ENCODE peak calls at places on chromosomes 4 and X, in ten cellular contexts. A, V, G, Q, U, E, M, C, Y and L are unnamed samples.

GRCh38 chr4:71595576-71596108 is 188.2 kb downstream of the GC start:
- DNase-seq in A (peak; percentile 1), V (peak; percentile 14), G (no peak), Q (no peak), U (peak; percentile 10), E (no peak), M (peak; percentile 20), C (peak; percentile 31), Y (no peak), L (no peak)

GRCh38 chrX:87900320-87900908 is 382.8 kb downstream of the KLHL4 start:
- DNase-seq in A (no peak), V (no peak), G (no peak), Q (no peak), U (no peak), E (no peak), M (no peak), C (no peak), Y (no peak), L (no peak)

GRCh38 chr4:124555959-124556358 is 156.6 kb downstream of the ANKRD50 start:
- DNase-seq in A (no peak), V (no peak), G (no peak), Q (no peak), U (no peak), E (no peak), M (no peak), C (no peak), Y (no peak), L (no peak)

GRCh38 chr4:52575406-52575805 is 83.7 kb downstream of the USP46 start:
- DNase-seq in A (no peak), V (no peak), G (no peak), Q (no peak), U (no peak), E (no peak), M (no peak), C (no peak), Y (no peak), L (no peak)

GRCh38 chr4:185920691-185921260 is 108.8 kb upstream of the SORBS2 start:
- DNase-seq in A (no peak), V (no peak), G (no peak), Q (no peak), U (no peak), E (no peak), M (no peak), C (no peak), Y (no peak), L (no peak)

GRCh38 chr4:155241664-155242063 is 33.2 kb downstream of the NPY2R start:
- DNase-seq in A (no peak), V (no peak), G (no peak), Q (no peak), U (no peak), E (no peak), M (no peak), C (no peak), Y (no peak), L (no peak)

GRCh38 chr4:167838686-167839085 is 253.7 kb upstream of the ANXA10 start:
- DNase-seq in A (no peak), V (no peak), G (no peak), Q (no peak), U (peak; percentile 32), E (no peak), M (no peak), C (no peak), Y (no peak), L (no peak)

GRCh38 chr4:138014664-138015288 is 227.4 kb downstream of the SLC7A11 start:
- DNase-seq in A (no peak), V (no peak), G (no peak), Q (no peak), U (no peak), E (no peak), M (no peak), C (no peak), Y (no peak), L (no peak)

GRCh38 chr4:153211986-153212720 is 7.9 kb downstream of the TRIM2 start:
- DNase-seq in A (no peak), V (peak; percentile 80), G (no peak), Q (peak; percentile 40), U (peak; percentile 76), E (no peak), M (no peak), C (no peak), Y (no peak), L (no peak)

GRCh38 chr4:20253799-20254409 is 2.2 kb downstream of the SLIT2 start:
- DNase-seq in A (peak; percentile 26), V (peak; percentile 58), G (peak; percentile 12), Q (no peak), U (peak; percentile 32), E (no peak), M (no peak), C (peak; percentile 96), Y (peak; percentile 30), L (no peak)

DNA sequence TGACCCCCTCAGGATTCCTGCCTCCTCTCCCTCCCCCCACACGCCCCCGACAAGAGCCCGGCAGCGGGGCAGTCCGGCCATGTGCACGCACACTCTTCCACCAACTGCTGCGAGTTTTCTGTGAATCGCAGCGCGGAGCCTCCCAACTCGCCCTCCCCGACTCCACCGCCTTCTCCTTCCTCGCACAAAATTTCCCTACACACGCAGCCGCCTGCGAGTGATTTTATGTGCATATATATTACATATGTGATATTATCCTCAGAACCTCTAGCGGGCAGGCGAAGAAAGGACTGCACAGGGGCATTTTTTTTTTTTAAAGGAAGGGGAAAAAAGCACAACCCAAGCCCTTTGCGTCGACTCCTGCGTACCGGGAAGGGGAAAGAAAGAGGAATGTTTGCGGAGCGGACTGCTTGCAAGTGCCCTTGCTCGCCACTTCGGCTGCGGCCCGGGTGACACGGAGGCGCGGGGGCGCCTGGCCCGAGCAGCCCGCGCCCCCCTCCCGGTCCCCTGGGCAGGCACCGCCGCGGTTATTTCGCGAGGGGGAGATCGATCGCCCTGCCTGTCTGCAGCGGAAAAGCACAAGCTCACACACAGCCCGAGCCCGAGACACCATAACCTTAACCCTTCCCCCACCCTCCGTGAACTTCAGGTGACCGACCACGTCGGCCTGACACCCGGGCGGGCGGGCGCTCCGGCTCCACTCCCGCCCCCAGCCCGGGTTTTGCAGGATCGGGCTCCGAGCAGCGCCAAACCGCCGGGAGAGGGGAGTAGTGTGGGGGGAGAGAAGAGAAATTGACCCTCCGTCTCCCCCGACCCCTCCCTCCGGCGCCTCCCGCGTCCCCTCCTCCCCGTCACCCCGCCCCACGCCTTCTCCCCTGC is 2.2 kb downstream of the ZNF827 start:
- DNase-seq in A (peak; percentile 81), V (peak; percentile 77), G (peak; percentile 75), Q (peak; percentile 65), U (peak; percentile 74), E (peak; percentile 74), M (peak; percentile 51), C (peak; percentile 94), Y (peak; percentile 75), L (peak; percentile 45)
- TF ChIP-seq CTCF in A (no peak), V (peak; percentile 42), G (peak; percentile 24), Q (peak; percentile 53), U (peak; percentile 39), E (peak; percentile 25), M (peak; percentile 40), C (peak; percentile 40), Y (peak; percentile 16), L (peak; percentile 51)

GRCh38 chr4:72983706-72984105 is 85.8 kb downstream of the COX18 start:
- DNase-seq in A (no peak), V (no peak), G (no peak), Q (no peak), U (no peak), E (no peak), M (no peak), C (no peak), Y (no peak), L (no peak)
- TF ChIP-seq CTCF in A (no peak), V (no peak), G (no peak), Q (no peak), U (no peak), E (no peak), M (no peak), C (no peak), Y (no peak), L (no peak)

GRCh38 chr4:76088719-76089118 is 14.2 kb downstream of the ART3 start:
- DNase-seq in A (no peak), V (no peak), G (no peak), Q (no peak), U (no peak), E (no peak), M (no peak), C (no peak), Y (no peak), L (no peak)

GRCh38 chr4:76083386-76083785 is 8.9 kb downstream of the ART3 start:
- DNase-seq in A (no peak), V (no peak), G (no peak), Q (no peak), U (no peak), E (no peak), M (no peak), C (no peak), Y (no peak), L (no peak)

GRCh38 chr4:76090241-76090691 is 15.8 kb downstream of the ART3 start:
- DNase-seq in A (no peak), V (peak; percentile 94), G (no peak), Q (peak; percentile 95), U (peak; percentile 90), E (peak; percentile 22), M (peak; percentile 75), C (peak; percentile 18), Y (no peak), L (no peak)

GRCh38 chr4:76084542-76084941 is 10.0 kb downstream of the ART3 start:
- DNase-seq in A (no peak), V (no peak), G (no peak), Q (no peak), U (no peak), E (no peak), M (no peak), C (no peak), Y (no peak), L (no peak)

GRCh38 chr4:76087007-76087769 is 12.7 kb downstream of the ART3 start:
- DNase-seq in A (peak; percentile 66), V (peak; percentile 64), G (peak; percentile 37), Q (peak; percentile 71), U (peak; percentile 58), E (no peak), M (peak; percentile 69), C (peak; percentile 80), Y (peak; percentile 64), L (peak; percentile 56)
- TF ChIP-seq CTCF in A (no peak), V (peak; percentile 68), G (peak; percentile 43), Q (peak; percentile 83), U (peak; percentile 68), E (peak; percentile 61), M (peak; percentile 69), C (peak; percentile 77), Y (no peak), L (peak; percentile 66)

GRCh38 chrX:135698924-135699323 is 14.5 kb upstream of the CT45A1 start:
- DNase-seq in A (no peak), V (no peak), G (no peak), Q (no peak), U (no peak), E (no peak), M (no peak), C (peak; percentile 44), Y (no peak), L (no peak)

GRCh38 chrX:135695471-135695870 is 18.0 kb upstream of the CT45A1 start:
- DNase-seq in A (no peak), V (no peak), G (no peak), Q (no peak), U (no peak), E (no peak), M (no peak), C (no peak), Y (no peak), L (no peak)

DNA sequence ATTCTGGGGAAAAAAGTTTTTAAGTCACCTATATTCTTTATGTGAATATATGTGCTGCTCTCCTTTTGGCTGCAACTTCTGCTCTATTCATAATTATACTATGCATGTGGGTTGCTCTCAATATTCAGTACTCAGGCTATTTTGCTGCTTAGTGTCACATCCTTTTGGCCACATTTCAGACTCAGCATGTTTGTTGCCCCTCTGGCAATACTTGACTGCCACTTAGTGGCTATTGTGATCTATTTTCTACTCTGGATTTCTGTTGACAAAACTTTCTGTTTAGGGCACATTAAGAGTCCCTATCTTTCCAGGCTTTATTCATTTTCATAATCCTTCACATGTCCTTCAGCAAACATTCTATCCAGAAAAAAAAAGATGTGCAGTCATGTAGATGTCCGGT is 15.8 kb upstream of the CT45A1 start:
- DNase-seq in A (no peak), V (no peak), G (no peak), Q (no peak), U (no peak), E (no peak), M (no peak), C (no peak), Y (no peak), L (no peak)
- TF ChIP-seq CTCF in A (no peak), V (no peak), G (no peak), Q (no peak), U (no peak), E (no peak), M (no peak), C (no peak), Y (no peak), L (no peak)